ENCODE peak calls at places on chromosomes 6 and 20, in four cellular contexts. One of them, this sample, is unnamed.

GRCh38 chr20:32823078-32823477 is 3.3 kb downstream of the MAPRE1 start:
- DNase-seq in iPS DF 6.9: no peak
- DNase-seq in CD4-positive, alpha-beta memory T cell: peak
- DNase-seq in GM12878: no peak
- DNase-seq in this sample: no peak

GRCh38 chr6:4870821-4871494 is 94.8 kb downstream of the CDYL start:
- DNase-seq in iPS DF 6.9: no peak
- DNase-seq in CD4-positive, alpha-beta memory T cell: no peak
- DNase-seq in GM12878: no peak
- DNase-seq in this sample: no peak

GRCh38 chr6:149044394-149044965 is 273.0 kb upstream of the TAB2 start:
- DNase-seq in iPS DF 6.9: no peak
- DNase-seq in CD4-positive, alpha-beta memory T cell: no peak
- DNase-seq in GM12878: no peak
- DNase-seq in this sample: no peak

GRCh38 chr6:63349401-63349800 is 29.6 kb upstream of the LGSN start:
- DNase-seq in iPS DF 6.9: no peak
- DNase-seq in CD4-positive, alpha-beta memory T cell: no peak
- DNase-seq in GM12878: no peak
- DNase-seq in this sample: no peak

GRCh38 chr20:62365814-62366369 is 1.2 kb downstream of the LAMA5 start:
- DNase-seq in iPS DF 6.9: no peak
- DNase-seq in CD4-positive, alpha-beta memory T cell: peak
- DNase-seq in GM12878: no peak
- DNase-seq in this sample: no peak

GRCh38 chr20:58778774-58779173 is 71.9 kb downstream of the GNAS-AS1 start:
- DNase-seq in iPS DF 6.9: no peak
- DNase-seq in CD4-positive, alpha-beta memory T cell: no peak
- DNase-seq in GM12878: no peak
- DNase-seq in this sample: no peak

GRCh38 chr6:170459451-170459850 is 93.7 kb downstream of the PSMB1 start:
- DNase-seq in iPS DF 6.9: no peak
- DNase-seq in CD4-positive, alpha-beta memory T cell: no peak
- DNase-seq in GM12878: peak
- DNase-seq in this sample: peak

GRCh38 chr20:43755390-43755789 is 28.6 kb upstream of the GTSF1L start:
- DNase-seq in iPS DF 6.9: no peak
- DNase-seq in CD4-positive, alpha-beta memory T cell: no peak
- DNase-seq in GM12878: no peak
- DNase-seq in this sample: no peak

GRCh38 chr20:33415948-33416347 is 14.6 kb upstream of the CDK5RAP1 start:
- DNase-seq in iPS DF 6.9: no peak
- DNase-seq in CD4-positive, alpha-beta memory T cell: no peak
- DNase-seq in GM12878: no peak
- DNase-seq in this sample: peak

GRCh38 chr20:3786126-3786484 is 435 bp downstream of the CENPB start:
- DNase-seq in iPS DF 6.9: no peak
- DNase-seq in CD4-positive, alpha-beta memory T cell: peak
- DNase-seq in GM12878: no peak
- DNase-seq in this sample: peak

GRCh38 chr20:40945754-40946451 is 82.7 kb upstream of the TOP1 start:
- DNase-seq in iPS DF 6.9: peak
- DNase-seq in CD4-positive, alpha-beta memory T cell: no peak
- DNase-seq in GM12878: no peak
- DNase-seq in this sample: peak

GRCh38 chr6:42935322-42935721 is 6.0 kb downstream of the CNPY3 start:
- DNase-seq in iPS DF 6.9: no peak
- DNase-seq in CD4-positive, alpha-beta memory T cell: no peak
- DNase-seq in GM12878: peak
- DNase-seq in this sample: peak

GRCh38 chr6:113854531-113855499 is 2.3 kb upstream of the MARCKS start:
- DNase-seq in iPS DF 6.9: no peak
- DNase-seq in CD4-positive, alpha-beta memory T cell: no peak
- DNase-seq in GM12878: no peak
- DNase-seq in this sample: peak

GRCh38 chr20:39849664-39850063 is 839.4 kb downstream of the MAFB start:
- DNase-seq in iPS DF 6.9: no peak
- DNase-seq in CD4-positive, alpha-beta memory T cell: no peak
- DNase-seq in GM12878: no peak
- DNase-seq in this sample: no peak

GRCh38 chr20:4869290-4870193 is 131.8 kb downstream of the SLC23A2 start:
- DNase-seq in iPS DF 6.9: no peak
- DNase-seq in CD4-positive, alpha-beta memory T cell: peak
- DNase-seq in GM12878: no peak
- DNase-seq in this sample: no peak

GRCh38 chr6:31462026-31462963 is 35.6 kb upstream of the MICB start:
- DNase-seq in iPS DF 6.9: peak
- DNase-seq in CD4-positive, alpha-beta memory T cell: no peak
- DNase-seq in GM12878: no peak
- DNase-seq in this sample: no peak
- H3K4me3 ChIP-seq in iPS DF 6.9: no peak
- H3K4me3 ChIP-seq in CD4-positive, alpha-beta memory T cell: peak
- H3K4me3 ChIP-seq in GM12878: peak
- H3K4me3 ChIP-seq in this sample: peak

GRCh38 chr6:138160329-138161117 is 1.2 kb upstream of the ARFGEF3 start:
- DNase-seq in iPS DF 6.9: no peak
- DNase-seq in CD4-positive, alpha-beta memory T cell: no peak
- DNase-seq in GM12878: no peak
- DNase-seq in this sample: no peak

GRCh38 chr6:138161118-138161433 is 663 bp upstream of the ARFGEF3 start:
- DNase-seq in iPS DF 6.9: no peak
- DNase-seq in CD4-positive, alpha-beta memory T cell: no peak
- DNase-seq in GM12878: no peak
- DNase-seq in this sample: no peak

GRCh38 chr6:138162104-138162946 is 586 bp downstream of the ARFGEF3 start:
- DNase-seq in iPS DF 6.9: no peak
- DNase-seq in CD4-positive, alpha-beta memory T cell: no peak
- DNase-seq in GM12878: no peak
- DNase-seq in this sample: no peak

GRCh38 chr6:138161434-138162103 is at the start of gene ARFGEF3:
- DNase-seq in iPS DF 6.9: no peak
- DNase-seq in CD4-positive, alpha-beta memory T cell: peak
- DNase-seq in GM12878: no peak
- DNase-seq in this sample: peak

GRCh38 chr6:138162947-138163569 is 1.3 kb downstream of the ARFGEF3 start:
- DNase-seq in iPS DF 6.9: no peak
- DNase-seq in CD4-positive, alpha-beta memory T cell: no peak
- DNase-seq in GM12878: no peak
- DNase-seq in this sample: no peak
- H3K4me3 ChIP-seq in iPS DF 6.9: peak
- H3K4me3 ChIP-seq in CD4-positive, alpha-beta memory T cell: no peak
- H3K4me3 ChIP-seq in GM12878: no peak
- H3K4me3 ChIP-seq in this sample: no peak

GRCh38 chr20:64064145-64064698 is 1.2 kb downstream of the TCEA2 start:
- DNase-seq in iPS DF 6.9: no peak
- DNase-seq in CD4-positive, alpha-beta memory T cell: no peak
- DNase-seq in GM12878: no peak
- DNase-seq in this sample: no peak
- H3K4me3 ChIP-seq in iPS DF 6.9: no peak
- H3K4me3 ChIP-seq in CD4-positive, alpha-beta memory T cell: no peak
- H3K4me3 ChIP-seq in GM12878: peak
- H3K4me3 ChIP-seq in this sample: peak

DNA sequence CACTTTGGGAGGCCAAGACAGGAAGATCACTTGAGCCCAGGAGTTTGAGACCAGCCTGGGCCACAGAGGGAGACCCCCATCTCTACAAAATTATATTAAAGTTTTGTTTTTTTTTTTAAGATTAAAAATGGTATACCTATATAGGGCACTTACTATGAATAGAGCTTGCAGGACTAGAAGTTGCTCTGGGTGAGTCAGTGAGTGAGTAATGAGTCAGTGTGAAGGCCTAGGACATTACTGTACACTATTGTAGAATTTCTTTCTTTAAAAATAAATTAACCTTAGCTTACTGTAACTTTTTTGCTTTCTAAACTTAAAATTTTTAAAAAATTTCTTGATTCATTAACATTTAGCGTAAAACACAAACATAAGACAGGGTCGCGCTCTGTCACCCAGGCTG is 29.7 kb downstream of the STK35 start:
- DNase-seq in iPS DF 6.9: no peak
- DNase-seq in CD4-positive, alpha-beta memory T cell: no peak
- DNase-seq in GM12878: no peak
- DNase-seq in this sample: no peak
- H3K4me3 ChIP-seq in iPS DF 6.9: no peak
- H3K4me3 ChIP-seq in CD4-positive, alpha-beta memory T cell: no peak
- H3K4me3 ChIP-seq in GM12878: no peak
- H3K4me3 ChIP-seq in this sample: no peak

This sample was measured in GM12865.